ENCODE peak calls at places on chromosomes 1 and 21, in nine cellular contexts. N is Karpas-422; U is IMR-90; R is SJSA1; Y is cardiac muscle cell; A is CD4-positive, alpha-beta memory T cell; V is WERI-Rb-1; Z is pancreas; M is foreskin keratinocyte. K is an unnamed sample.

GRCh38 chr1:20867847-20868246 is 80.7 kb upstream of the HP1BP3 start:
- DNase-seq in N (no peak), U (peak; percentile 53), R (no peak), Y (no peak), A (no peak), V (no peak), Z (no peak), M (peak; percentile 21), K (no peak)

GRCh38 chr1:4700801-4701200 is 46.4 kb downstream of the AJAP1 start:
- DNase-seq in N (no peak), U (no peak), R (no peak), Y (no peak), A (no peak), V (no peak), Z (no peak), M (no peak), K (peak; percentile 86)

GRCh38 chr1:117174851-117175250 is 35.9 kb downstream of the VTCN1 start:
- DNase-seq in N (no peak), U (no peak), R (no peak), Y (no peak), A (no peak), V (no peak), Z (no peak), M (no peak), K (no peak)

GRCh38 chr1:168599636-168600035 is 23.2 kb downstream of the XCL1 start:
- DNase-seq in N (no peak), U (no peak), R (no peak), Y (peak; percentile 51), A (no peak), V (no peak), Z (no peak), M (no peak), K (no peak)

GRCh38 chr21:37695111-37695510 is 221.1 kb downstream of the KCNJ6 start:
- DNase-seq in N (no peak), U (no peak), R (no peak), Y (no peak), A (no peak), V (no peak), Z (no peak), M (no peak), K (no peak)

GRCh38 chr1:16116625-16117024 is 39.2 kb downstream of the EPHA2 start:
- DNase-seq in N (no peak), U (no peak), R (no peak), Y (no peak), A (no peak), V (no peak), Z (no peak), M (no peak), K (no peak)

GRCh38 chr1:193799948-193800690 is 613.7 kb upstream of the B3GALT2 start:
- DNase-seq in N (no peak), U (peak; percentile 8), R (no peak), Y (no peak), A (no peak), V (no peak), Z (no peak), M (peak; percentile 13), K (peak; percentile 38)

GRCh38 chr1:37949524-37950152 is 2.8 kb upstream of the INPP5B start:
- DNase-seq in N (no peak), U (no peak), R (no peak), Y (no peak), A (no peak), V (no peak), Z (no peak), M (no peak), K (no peak)

GRCh38 chr1:211735208-211736170 is 60.1 kb upstream of the NEK2 start:
- DNase-seq in N (no peak), U (peak; percentile 81), R (peak; percentile 92), Y (no peak), A (no peak), V (no peak), Z (peak; percentile 20), M (peak; percentile 54), K (peak; percentile 89)

GRCh38 chr1:38527373-38527966 is 332.1 kb downstream of the RRAGC start:
- DNase-seq in N (peak; percentile 52), U (no peak), R (no peak), Y (no peak), A (peak; percentile 23), V (no peak), Z (peak; percentile 21), M (peak; percentile 9), K (no peak)

GRCh38 chr1:83889707-83890106 is 109.2 kb downstream of the TTLL7 start:
- DNase-seq in N (no peak), U (peak; percentile 53), R (no peak), Y (no peak), A (no peak), V (no peak), Z (no peak), M (no peak), K (no peak)

GRCh38 chr1:151834239-151834638 is 2.6 kb upstream of the RORC start:
- DNase-seq in N (no peak), U (no peak), R (no peak), Y (no peak), A (no peak), V (no peak), Z (no peak), M (no peak), K (no peak)

GRCh38 chr1:171763764-171764163 is 17.7 kb upstream of the METTL13 start:
- DNase-seq in N (no peak), U (no peak), R (no peak), Y (no peak), A (no peak), V (no peak), Z (no peak), M (no peak), K (no peak)

DNA sequence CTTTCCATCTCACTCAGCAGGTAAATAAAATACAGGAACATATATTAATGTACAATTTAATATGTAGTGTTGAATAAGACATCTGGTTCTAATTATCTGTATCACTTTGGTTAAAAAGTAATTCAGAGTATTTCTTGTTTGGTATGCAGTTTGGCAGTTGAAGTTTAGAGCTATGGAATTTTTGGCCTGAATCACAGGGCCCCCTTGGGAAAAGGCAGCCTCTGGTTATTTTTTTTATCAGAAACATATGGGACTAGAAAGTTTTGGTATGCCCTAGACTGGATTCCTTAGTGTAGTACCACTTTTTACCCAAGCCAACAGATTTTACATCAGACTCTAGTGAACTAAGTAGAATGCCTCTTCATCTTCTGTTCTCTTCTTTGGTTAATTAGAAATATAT is 26.4 kb downstream of the CNST start:
- DNase-seq in N (no peak), U (peak; percentile 94), R (peak; percentile 73), Y (no peak), A (no peak), V (no peak), Z (no peak), M (no peak), K (no peak)
- H3K27ac ChIP-seq in N (no peak overlapping the region), U (peak overlapping the region; percentile 82), R (peak overlapping the region; percentile 77), Y (no peak overlapping the region), A (no peak overlapping the region), V (no peak overlapping the region), Z (no peak overlapping the region), M (no peak overlapping the region), K (no peak overlapping the region)

GRCh38 chr21:42991992-42992740 is 17.8 kb downstream of the PKNOX1 start:
- DNase-seq in N (no peak), U (peak; percentile 97), R (peak; percentile 86), Y (peak; percentile 87), A (no peak), V (no peak), Z (no peak), M (no peak), K (no peak)

GRCh38 chr21:43001316-43001715 is 27.0 kb downstream of the PKNOX1 start:
- DNase-seq in N (peak; percentile 27), U (no peak), R (no peak), Y (no peak), A (no peak), V (no peak), Z (no peak), M (no peak), K (no peak)

GRCh38 chr21:42992943-42993712 is 18.8 kb downstream of the PKNOX1 start:
- DNase-seq in N (peak; percentile 24), U (peak; percentile 57), R (no peak), Y (no peak), A (no peak), V (no peak), Z (no peak), M (no peak), K (no peak)

DNA sequence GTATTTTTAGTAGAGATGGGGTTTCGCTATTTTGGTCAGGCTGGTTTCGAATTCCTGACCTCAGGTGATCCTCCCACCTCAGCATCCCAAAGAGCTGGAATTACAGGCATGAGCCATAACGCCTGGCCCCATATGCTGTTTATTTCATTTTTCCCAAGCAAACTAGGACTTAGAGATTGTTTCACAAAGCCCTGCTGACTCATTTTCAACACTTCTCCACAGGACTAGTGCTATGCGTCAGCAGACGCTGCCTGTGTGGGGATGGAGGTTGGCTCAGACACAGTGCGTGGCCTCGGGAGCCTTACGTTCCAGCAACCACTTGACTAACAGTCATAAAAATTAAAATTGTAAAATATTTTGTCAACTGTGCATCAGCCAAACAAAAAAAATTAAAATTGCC is 22.7 kb downstream of the PKNOX1 start:
- DNase-seq in N (peak; percentile 7), U (peak; percentile 99), R (peak; percentile 77), Y (no peak), A (no peak), V (no peak), Z (no peak), M (peak; percentile 47), K (no peak)
- H3K27ac ChIP-seq in N (no peak overlapping the region), U (peak overlapping the region; percentile 84), R (peak overlapping the region; percentile 36), Y (no peak overlapping the region), A (no peak overlapping the region), V (no peak overlapping the region), Z (no peak overlapping the region), M (no peak overlapping the region), K (no peak overlapping the region)

GRCh38 chr1:201508809-201509208 is 1.9 kb upstream of the CSRP1 start:
- DNase-seq in N (no peak), U (peak; percentile 81), R (no peak), Y (no peak), A (no peak), V (no peak), Z (no peak), M (no peak), K (no peak)
- H3K27ac ChIP-seq in N (no peak overlapping the region), U (peak overlapping the region; percentile 52), R (peak overlapping the region; percentile 48), Y (no peak overlapping the region), A (no peak overlapping the region), V (no peak overlapping the region), Z (no peak overlapping the region), M (no peak overlapping the region), K (no peak overlapping the region)

GRCh38 chr1:246564839-246565750 is 966 bp downstream of the TFB2M start:
- DNase-seq in N (no peak), U (no peak), R (no peak), Y (no peak), A (no peak), V (no peak), Z (no peak), M (no peak), K (no peak)

GRCh38 chr1:246567258-246568235 is 1.3 kb downstream of the CNST start:
- DNase-seq in N (peak; percentile 71), U (peak; percentile 87), R (no peak), Y (peak; percentile 11), A (no peak), V (no peak), Z (no peak), M (no peak), K (no peak)

GRCh38 chr1:246566128-246566807 is at the start of the genes CNST and TFB2M:
- DNase-seq in N (peak; percentile 99), U (peak; percentile 99), R (peak; percentile 98), Y (peak; percentile 99), A (peak; percentile 91), V (peak; percentile 99), Z (peak; percentile 98), M (peak; percentile 96), K (peak; percentile 98)

GRCh38 chr1:246566808-246567154 is 525 bp downstream of the CNST start:
- DNase-seq in N (no peak), U (peak; percentile 17), R (no peak), Y (no peak), A (no peak), V (no peak), Z (no peak), M (no peak), K (no peak)

GRCh38 chr1:246565751-246566127 is 322 bp downstream of the TFB2M start:
- DNase-seq in N (no peak), U (peak; percentile 58), R (no peak), Y (no peak), A (no peak), V (no peak), Z (no peak), M (no peak), K (no peak)
- H3K27ac ChIP-seq in N (peak overlapping the region; percentile 22), U (peak overlapping the region; percentile 41), R (peak overlapping the region; percentile 45), Y (peak overlapping the region; percentile 85), A (peak overlapping the region; percentile 92), V (peak overlapping the region; percentile 51), Z (peak overlapping the region; percentile 82), M (peak overlapping the region; percentile 47), K (peak overlapping the region; percentile 46)